ENCODE peak calls at places on chromosome X, in five cellular contexts. L is CD8-positive, alpha-beta T cell; Q is right lobe of liver; F is uterus; H is fibroblast of lung. G is an unnamed sample. For H3K4me1, the result is how much of the 10 kb centered on the place peaks cover.

GRCh38 chrX:103747199-103747598 is 29.4 kb upstream of the PLP1 start:
- DNase-seq in L (no peak), Q (no peak), F (no peak), H (no peak), G (no peak)

GRCh38 chrX:155662297-155662696 is 49.5 kb upstream of the TMLHE start:
- DNase-seq in L (no peak), Q (no peak), F (no peak), H (no peak), G (no peak)

GRCh38 chrX:2502668-2503519 is 2.1 kb upstream of the DHRSX start:
- DNase-seq in L (no peak), Q (no peak), F (no peak), H (peak), G (no peak)

GRCh38 chrX:125444659-125445058 is 125.0 kb downstream of the TEX13C start:
- DNase-seq in L (no peak), Q (no peak), F (no peak), H (no peak), G (no peak)

GRCh38 chrX:13646154-13646549 is 6.8 kb upstream of the TCEANC start:
- DNase-seq in L (no peak), Q (peak), F (peak), H (peak), G (no peak)

GRCh38 chrX:133921084-133921483 is 64.3 kb downstream of the GPC3 start:
- DNase-seq in L (no peak), Q (no peak), F (no peak), H (no peak), G (no peak)

GRCh38 chrX:107619836-107620235 is 8.5 kb upstream of the PRPS1 start:
- DNase-seq in L (no peak), Q (no peak), F (no peak), H (no peak), G (no peak)

GRCh38 chrX:17377795-17378194 is 2.8 kb downstream of the NHS start:
- DNase-seq in L (no peak), Q (no peak), F (no peak), H (no peak), G (no peak)

GRCh38 chrX:109843963-109844751 is 111.1 kb upstream of the ACSL4 start:
- DNase-seq in L (no peak), Q (no peak), F (no peak), H (no peak), G (no peak)

GRCh38 chrX:154751669-154752271 is 893 bp upstream of the GAB3 start:
- DNase-seq in L (no peak), Q (no peak), F (no peak), H (no peak), G (no peak)

GRCh38 chrX:103211012-103211715 is 3.7 kb upstream of the BEX4 start:
- DNase-seq in L (peak), Q (no peak), F (peak), H (peak), G (no peak)

GRCh38 chrX:153642313-153642654 is 4.7 kb upstream of the DUSP9 start:
- DNase-seq in L (no peak), Q (no peak), F (no peak), H (no peak), G (no peak)

GRCh38 chrX:29376584-29376983 is 789.3 kb downstream of the IL1RAPL1 start:
- DNase-seq in L (no peak), Q (no peak), F (no peak), H (no peak), G (no peak)

GRCh38 chrX:153922932-153923857 is 2.9 kb downstream of the ARHGAP4 start:
- DNase-seq in L (no peak), Q (peak), F (peak), H (peak), G (no peak)

GRCh38 chrX:57285001-57285400 is 1.5 kb upstream of the FAAH2 start:
- DNase-seq in L (no peak), Q (no peak), F (no peak), H (no peak), G (no peak)

DNA sequence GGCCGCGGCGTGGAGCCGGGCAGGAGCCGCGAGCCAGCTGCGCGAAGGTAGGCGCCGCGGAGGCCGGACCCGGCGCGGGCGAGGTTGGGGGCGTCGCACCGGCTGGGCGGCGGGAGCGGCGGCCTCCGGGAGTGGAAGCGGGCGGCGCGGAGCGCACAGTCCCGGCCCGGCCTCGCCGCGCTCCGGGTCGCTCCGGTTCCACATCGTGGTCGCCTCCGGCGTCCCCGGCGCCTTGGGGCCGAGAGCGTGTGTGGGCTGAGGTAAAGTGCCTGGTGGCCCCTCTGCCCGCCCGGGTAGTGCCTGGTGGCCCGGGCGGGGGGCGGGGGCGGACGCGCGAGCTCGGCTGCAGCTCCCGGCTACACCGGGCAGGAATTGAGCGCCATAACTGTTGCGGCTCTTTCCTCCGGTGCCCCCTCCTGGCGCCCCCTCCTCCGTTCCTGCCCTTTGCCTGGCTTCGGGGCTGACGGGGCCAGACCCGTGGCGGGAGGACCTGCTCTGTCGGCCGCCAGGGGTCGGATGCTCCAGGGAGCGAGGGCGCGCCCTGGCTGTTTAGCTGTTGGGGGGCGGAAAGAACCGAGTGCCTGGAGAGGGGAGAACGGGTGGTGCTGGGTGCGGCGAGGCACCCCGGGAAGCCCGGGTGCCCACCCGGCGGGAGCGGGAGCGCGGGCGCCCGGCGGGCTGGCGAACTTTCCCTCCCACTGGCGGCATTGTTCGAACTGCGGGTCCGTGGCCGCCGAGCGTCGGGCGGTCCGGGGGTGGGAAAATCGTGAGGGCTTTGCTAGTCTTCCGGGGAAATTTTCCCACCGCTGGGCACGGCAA is 661 bp downstream of the JADE3 start:
- DNase-seq in L (no peak), Q (peak), F (peak), H (peak), G (no peak)
- H3K27ac ChIP-seq in L (no peak), Q (peak), F (peak), H (no peak), G (peak)

GRCh38 chrX:55490974-55491373 is 1.3 kb upstream of the USP51 start:
- DNase-seq in L (no peak), Q (no peak), F (no peak), H (no peak), G (no peak)

GRCh38 chrX:55488268-55488558 is 1.4 kb downstream of the USP51 start:
- DNase-seq in L (no peak), Q (no peak), F (no peak), H (no peak), G (no peak)

GRCh38 chrX:55489315-55490009 is at the start of gene USP51:
- DNase-seq in L (peak), Q (peak), F (peak), H (peak), G (no peak)

GRCh38 chrX:55488559-55489314 is 911 bp downstream of the USP51 start:
- DNase-seq in L (peak), Q (peak), F (peak), H (peak), G (peak)

GRCh38 chrX:55490121-55490520 is 473 bp upstream of the USP51 start:
- DNase-seq in L (no peak), Q (no peak), F (no peak), H (no peak), G (no peak)
- H3K4me3 ChIP-seq in L (peak), Q (peak), F (peak), H (no peak), G (no peak)

DNA sequence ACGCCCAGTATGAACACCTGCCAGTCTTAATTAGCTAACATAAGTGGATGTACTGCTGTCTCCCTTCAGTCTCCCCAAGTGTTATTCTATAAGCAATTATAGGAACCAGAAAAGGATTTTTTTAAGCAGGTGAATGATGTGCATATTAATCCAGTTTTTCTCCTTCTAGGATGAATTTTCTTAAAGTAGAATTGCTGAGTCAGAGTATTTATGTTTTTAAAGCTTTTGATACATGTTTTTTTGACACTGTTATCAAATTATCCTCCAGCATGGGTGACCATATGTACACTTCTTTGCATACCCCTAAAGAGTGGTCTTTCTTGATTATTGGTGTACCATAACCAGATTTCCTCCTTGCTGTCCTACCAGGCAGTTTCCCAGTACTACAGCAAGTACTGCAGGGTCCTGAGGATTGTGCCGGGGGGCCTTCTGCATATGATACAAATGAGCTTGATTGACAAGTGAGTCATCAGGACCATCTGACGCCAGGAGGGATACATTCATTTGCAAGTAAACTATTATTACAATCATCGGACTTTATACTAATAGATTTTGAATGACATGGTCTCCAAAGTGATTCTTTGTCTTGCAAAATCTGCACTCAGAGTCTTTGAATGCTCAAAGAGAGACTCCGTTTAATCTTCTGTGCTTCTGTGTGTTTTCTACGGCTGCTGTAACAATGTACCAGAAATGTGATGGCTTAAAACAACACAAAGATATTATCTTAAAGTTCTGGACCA is 10.7 kb upstream of the PCYT1B start:
- DNase-seq in L (no peak), Q (no peak), F (no peak), H (no peak), G (no peak)
- H3K4me1 ChIP-seq in L (under half), Q (under half), F (under half), H (under half), G (under half)

GRCh38 chrX:18871161-18871880 is 112.6 kb downstream of the PHKA2 start:
- DNase-seq in L (no peak), Q (no peak), F (no peak), H (peak), G (no peak)
- H3K27ac ChIP-seq in L (no peak), Q (no peak), F (peak), H (no peak), G (no peak)

DNA sequence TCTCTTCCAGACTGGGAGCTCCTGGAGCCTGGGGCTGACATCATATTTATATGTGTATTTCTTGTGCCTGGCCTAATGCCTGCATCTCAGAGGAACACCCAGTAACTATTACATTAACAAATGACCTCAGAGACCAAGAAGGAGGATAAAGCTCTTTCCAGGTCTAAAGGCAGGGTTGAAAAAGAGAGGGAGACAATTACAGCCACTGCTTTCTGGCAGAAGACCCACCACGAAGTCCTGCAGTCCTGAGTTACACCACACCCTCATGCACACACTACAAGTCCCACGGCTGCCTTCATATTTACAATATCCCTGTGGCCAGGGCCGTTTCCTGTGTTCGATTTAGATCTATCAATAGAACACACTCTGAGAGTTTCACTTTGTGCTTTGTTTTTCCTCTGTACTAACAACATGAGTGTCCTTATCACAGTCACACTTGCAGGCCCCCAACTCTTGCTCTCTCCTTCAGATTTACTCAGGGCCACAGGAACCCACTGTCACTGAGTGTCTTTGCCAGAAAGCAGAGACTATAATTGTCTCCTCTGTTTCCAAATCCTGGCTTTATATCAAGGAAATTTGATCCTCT is 535.5 kb downstream of the MID1IP1 start:
- DNase-seq in L (no peak), Q (no peak), F (peak), H (peak), G (no peak)
- H3K4me3 ChIP-seq in L (no peak), Q (no peak), F (no peak), H (no peak), G (peak)

DNA sequence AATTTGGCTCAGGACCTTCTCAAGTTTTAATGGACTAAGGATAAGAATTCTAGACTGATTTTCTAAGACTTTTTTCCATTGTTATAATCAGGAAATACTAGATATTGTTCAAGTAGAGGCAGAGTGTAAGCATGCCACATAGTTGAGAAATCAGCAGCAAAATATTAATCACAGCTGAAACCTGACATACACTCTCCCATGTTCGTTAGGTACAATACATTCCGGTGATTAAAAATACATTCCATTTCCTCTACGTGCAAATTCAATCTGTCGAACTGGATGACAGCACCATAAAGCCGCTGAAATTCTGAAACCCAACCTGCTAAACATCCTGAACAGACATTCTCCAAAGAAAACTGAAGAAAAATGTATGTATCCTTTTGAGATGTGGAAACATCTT is 587.6 kb upstream of the DIPK2B start:
- DNase-seq in L (no peak), Q (no peak), F (no peak), H (no peak), G (no peak)
- H3K4me1 ChIP-seq in L (under half), Q (under half), F (under half), H (under half), G (under half)

DNA sequence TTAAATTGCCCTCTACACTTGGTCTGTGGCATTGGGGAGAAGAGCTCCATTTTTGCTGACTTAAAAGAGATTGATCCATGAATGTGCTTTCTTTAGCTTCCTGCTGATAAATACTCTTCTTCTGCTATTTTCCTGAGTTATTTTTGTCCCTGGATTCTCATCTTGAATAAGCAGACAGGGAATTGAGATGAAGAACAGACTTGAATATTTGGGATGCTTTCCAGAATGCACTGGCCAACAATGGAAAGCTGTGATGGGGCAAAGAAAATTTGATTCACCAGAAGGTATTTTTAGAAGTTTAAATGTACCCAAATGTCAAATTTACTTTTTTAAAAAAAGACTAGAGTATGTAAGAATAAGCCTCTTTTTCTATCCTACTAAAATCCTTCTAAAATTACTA is 309.9 kb upstream of the PPP1R2C start:
- DNase-seq in L (no peak), Q (no peak), F (no peak), H (no peak), G (no peak)
- H3K27ac ChIP-seq in L (no peak), Q (no peak), F (no peak), H (no peak), G (no peak)

GRCh38 chrX:124395145-124395858 is 48.9 kb downstream of the SH2D1A start:
- DNase-seq in L (no peak), Q (no peak), F (no peak), H (no peak), G (no peak)
- H3K4me3 ChIP-seq in L (no peak), Q (no peak), F (no peak), H (no peak), G (no peak)

GRCh38 chrX:9318761-9319160 is 146.1 kb upstream of the TBL1X start:
- DNase-seq in L (no peak), Q (no peak), F (no peak), H (no peak), G (no peak)
- H3K4me1 ChIP-seq in L (under half), Q (under half), F (under half), H (under half), G (under half)

DNA sequence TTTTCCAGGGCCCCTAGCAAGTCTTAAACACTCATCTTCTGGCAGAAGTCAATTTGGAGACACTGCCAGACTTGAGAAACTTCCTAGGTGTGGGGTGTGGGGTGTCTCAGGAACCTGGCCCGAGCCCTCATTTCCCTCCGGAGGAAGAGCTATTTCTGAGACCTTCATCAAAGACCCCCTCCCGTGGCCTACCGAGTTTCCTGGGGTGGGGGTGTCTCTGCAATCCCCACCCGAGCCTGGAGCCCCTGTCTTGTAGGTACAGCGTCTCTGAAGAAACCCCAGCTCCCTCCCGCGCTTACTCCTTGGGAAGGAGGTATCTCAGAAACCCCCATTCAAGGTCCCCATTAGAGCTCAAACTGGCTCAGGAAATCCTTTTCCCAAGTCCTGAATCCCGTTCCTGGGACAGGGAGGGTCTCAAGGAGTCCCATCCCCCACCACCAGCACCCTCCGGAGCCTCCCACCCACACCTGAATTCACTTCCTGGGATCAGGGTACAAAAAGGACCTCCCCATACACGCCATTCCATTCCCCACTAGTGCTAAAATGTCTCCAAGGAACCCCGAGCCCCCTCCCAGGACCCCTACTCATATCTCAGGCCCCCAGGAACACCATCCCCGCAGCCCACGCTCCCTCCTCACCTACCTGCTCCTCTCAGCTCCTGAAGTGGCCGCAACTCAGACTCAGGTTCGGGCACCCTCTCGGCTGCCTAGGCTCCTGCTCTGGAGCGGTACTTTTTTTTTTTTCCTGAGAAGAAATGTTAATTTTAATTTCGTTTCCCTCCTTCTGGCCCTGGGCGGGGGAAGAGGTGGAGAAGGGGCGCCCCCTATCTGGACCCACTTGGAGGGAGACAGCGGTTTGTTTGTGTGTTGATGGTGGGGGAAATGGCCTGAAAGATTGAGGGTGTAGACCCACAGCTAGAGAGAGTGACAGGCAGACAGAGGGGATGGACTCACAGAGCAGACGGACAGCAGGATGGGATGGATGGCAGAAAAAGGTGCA is 1.1 kb downstream of the SLC38A5 start:
- DNase-seq in L (peak), Q (no peak), F (no peak), H (peak), G (no peak)
- H3K27ac ChIP-seq in L (peak), Q (no peak), F (no peak), H (no peak), G (peak)